ENCODE peak calls at places on chromosomes 11 and 22, in nine cellular contexts. L is effector CD4-positive, alpha-beta T cell; J is HT-29; N is occipital lobe; T is A549; X is Right ventricle myocardium superior; Y is NCI-H1105; E is foreskin fibroblast; W is KG1. C is an unnamed sample.

GRCh38 chr22:21734540-21735197 is 925 bp downstream of the YPEL1 start:
- DNase-seq in L (no peak), J (no peak), N (no peak), T (no peak), X (peak; percentile 15), Y (no peak), E (no peak), W (no peak), C (no peak)

GRCh38 chr11:114738954-114739353 is 60.6 kb downstream of the NXPE2 start:
- DNase-seq in L (no peak), J (peak; percentile 74), N (no peak), T (peak; percentile 50), X (peak; percentile 36), Y (peak; percentile 58), E (no peak), W (peak; percentile 17), C (no peak)

GRCh38 chr11:726278-726915 is 20.4 kb downstream of the EPS8L2 start:
- DNase-seq in L (peak; percentile 37), J (peak; percentile 98), N (no peak), T (no peak), X (peak; percentile 71), Y (peak; percentile 85), E (no peak), W (no peak), C (no peak)

GRCh38 chr11:96288915-96289314 is 54.1 kb downstream of the MAML2 start:
- DNase-seq in L (no peak), J (no peak), N (no peak), T (no peak), X (no peak), Y (no peak), E (no peak), W (no peak), C (no peak)

GRCh38 chr11:36155770-36156485 is 133.3 kb downstream of the COMMD9 start:
- DNase-seq in L (no peak), J (no peak), N (no peak), T (no peak), X (no peak), Y (no peak), E (no peak), W (no peak), C (peak; percentile 41)

GRCh38 chr11:19367051-19367709 is 126.4 kb upstream of the E2F8 start:
- DNase-seq in L (no peak), J (no peak), N (no peak), T (no peak), X (no peak), Y (no peak), E (peak; percentile 51), W (no peak), C (peak; percentile 55)

GRCh38 chr22:33210129-33210784 is 152.1 kb upstream of the SYN3 start:
- DNase-seq in L (no peak), J (peak; percentile 37), N (no peak), T (peak; percentile 41), X (no peak), Y (peak; percentile 38), E (no peak), W (peak; percentile 10), C (peak; percentile 9)

GRCh38 chr22:25815561-25815960 is 73.6 kb downstream of the MYO18B start:
- DNase-seq in L (no peak), J (no peak), N (no peak), T (no peak), X (no peak), Y (no peak), E (no peak), W (no peak), C (no peak)

GRCh38 chr11:27913650-27914049 is 194.3 kb downstream of the KIF18A start:
- DNase-seq in L (no peak), J (no peak), N (no peak), T (peak; percentile 8), X (no peak), Y (no peak), E (peak; percentile 34), W (no peak), C (peak; percentile 47)

GRCh38 chr22:40002935-40003715 is 8.4 kb downstream of the FAM83F start:
- DNase-seq in L (no peak), J (no peak), N (no peak), T (no peak), X (no peak), Y (no peak), E (no peak), W (no peak), C (no peak)

C was measured in HFFc6.